ENCODE peak calls at places on chromosomes 3 and 15, in four cellular contexts. One of them, this sample, is unnamed.

GRCh38 chr3:155064920-155065319 is 15.2 kb upstream of the MME start:
- DNase-seq in stomach: no peak
- DNase-seq in GM20000: no peak
- DNase-seq in omental fat pad: no peak
- DNase-seq in this sample: no peak

GRCh38 chr3:197298858-197299854 is 744 bp upstream of the DLG1 start:
- DNase-seq in stomach: peak; percentile 75
- DNase-seq in GM20000: peak; percentile 54
- DNase-seq in omental fat pad: no peak
- DNase-seq in this sample: no peak

GRCh38 chr3:66302288-66302687 is 81.5 kb downstream of the SLC25A26 start:
- DNase-seq in GM20000: peak; percentile 18
- DNase-seq in stomach: no peak
- DNase-seq in omental fat pad: no peak
- DNase-seq in this sample: no peak

GRCh38 chr3:117252208-117252607 is 542.6 kb downstream of the TUSC7 start:
- DNase-seq in stomach: no peak
- DNase-seq in GM20000: no peak
- DNase-seq in omental fat pad: no peak
- DNase-seq in this sample: no peak

GRCh38 chr15:63973212-63974009 is 72.9 kb downstream of the DAPK2 start:
- DNase-seq in omental fat pad: no peak
- DNase-seq in stomach: no peak
- DNase-seq in GM20000: no peak
- DNase-seq in this sample: peak; percentile 29

GRCh38 chr3:127074900-127075360 is 92.0 kb downstream of the PLXNA1 start:
- DNase-seq in omental fat pad: no peak
- DNase-seq in stomach: no peak
- DNase-seq in GM20000: peak; percentile 44
- DNase-seq in this sample: peak; percentile 51

GRCh38 chr3:185549111-185549510 is 3.3 kb downstream of the LIPH start:
- DNase-seq in omental fat pad: no peak
- DNase-seq in stomach: peak; percentile 34
- DNase-seq in GM20000: no peak
- DNase-seq in this sample: no peak

GRCh38 chr3:45991341-45991740 is 4.3 kb downstream of the FYCO1 start:
- DNase-seq in stomach: no peak
- DNase-seq in GM20000: no peak
- DNase-seq in omental fat pad: no peak
- DNase-seq in this sample: no peak

GRCh38 chr3:15636028-15636709 is 34.6 kb downstream of the BTD start:
- DNase-seq in GM20000: no peak
- DNase-seq in stomach: no peak
- DNase-seq in omental fat pad: no peak
- DNase-seq in this sample: no peak

GRCh38 chr3:189664311-189664710 is 33.1 kb downstream of the TP63 start:
- DNase-seq in omental fat pad: peak; percentile 26
- DNase-seq in stomach: no peak
- DNase-seq in GM20000: no peak
- DNase-seq in this sample: no peak

GRCh38 chr3:47825590-47825989 is 22.7 kb downstream of the DHX30 start:
- DNase-seq in stomach: no peak
- DNase-seq in omental fat pad: no peak
- DNase-seq in GM20000: no peak
- DNase-seq in this sample: no peak

GRCh38 chr15:91944334-91944733 is 90.8 kb downstream of the SLCO3A1 start:
- DNase-seq in GM20000: no peak
- DNase-seq in stomach: no peak
- DNase-seq in omental fat pad: no peak
- DNase-seq in this sample: no peak

GRCh38 chr3:77939726-77940125 is 899.8 kb downstream of the ROBO2 start:
- DNase-seq in stomach: no peak
- DNase-seq in omental fat pad: no peak
- DNase-seq in GM20000: no peak
- DNase-seq in this sample: no peak

GRCh38 chr3:69241769-69242168 is 119.4 kb upstream of the LMOD3 start:
- DNase-seq in stomach: no peak
- DNase-seq in GM20000: no peak
- DNase-seq in omental fat pad: no peak
- DNase-seq in this sample: no peak

DNA sequence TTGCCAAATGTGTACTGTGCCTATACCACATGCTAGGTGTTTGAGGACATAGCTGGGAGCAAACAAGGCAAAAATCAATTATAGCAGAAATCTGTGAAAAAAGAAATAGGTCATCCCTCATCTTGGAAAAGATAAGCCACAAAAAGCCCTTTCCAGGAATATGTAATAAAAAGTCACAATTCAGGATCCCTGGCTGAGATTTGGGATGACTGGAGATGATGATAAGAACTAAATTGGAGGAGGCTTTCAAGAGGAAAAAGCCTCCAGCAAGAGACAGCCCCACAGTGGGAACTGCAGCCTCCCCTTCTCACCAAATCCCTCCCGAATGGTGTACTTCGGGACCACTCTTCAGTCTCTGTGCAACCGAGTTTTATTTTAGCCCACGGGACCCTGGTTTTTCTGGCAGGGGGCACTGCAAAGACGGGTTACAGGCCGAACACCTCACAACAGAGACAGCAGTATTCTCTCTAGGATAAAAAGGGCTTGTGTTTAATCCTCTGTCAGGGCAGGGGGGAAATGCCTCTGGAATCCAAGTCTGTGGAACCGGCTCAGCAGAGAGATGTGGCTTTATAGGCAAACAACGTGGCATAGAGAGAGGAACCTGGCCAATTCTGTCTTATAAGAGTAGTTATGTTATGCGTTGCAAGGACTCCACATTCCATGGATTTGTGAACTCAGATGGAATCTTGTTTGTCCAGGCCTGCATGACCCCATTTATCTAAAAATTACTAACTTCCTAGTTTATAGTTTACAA is 1.2 kb upstream of the LMCD1 start:
- DNase-seq in stomach: peak; percentile 44
- DNase-seq in GM20000: no peak
- DNase-seq in omental fat pad: no peak
- DNase-seq in this sample: no peak
- TF ChIP-seq CTCF in stomach: no peak
- TF ChIP-seq CTCF in GM20000: no peak
- TF ChIP-seq CTCF in omental fat pad: no peak
- TF ChIP-seq CTCF in this sample: peak; percentile 46

DNA sequence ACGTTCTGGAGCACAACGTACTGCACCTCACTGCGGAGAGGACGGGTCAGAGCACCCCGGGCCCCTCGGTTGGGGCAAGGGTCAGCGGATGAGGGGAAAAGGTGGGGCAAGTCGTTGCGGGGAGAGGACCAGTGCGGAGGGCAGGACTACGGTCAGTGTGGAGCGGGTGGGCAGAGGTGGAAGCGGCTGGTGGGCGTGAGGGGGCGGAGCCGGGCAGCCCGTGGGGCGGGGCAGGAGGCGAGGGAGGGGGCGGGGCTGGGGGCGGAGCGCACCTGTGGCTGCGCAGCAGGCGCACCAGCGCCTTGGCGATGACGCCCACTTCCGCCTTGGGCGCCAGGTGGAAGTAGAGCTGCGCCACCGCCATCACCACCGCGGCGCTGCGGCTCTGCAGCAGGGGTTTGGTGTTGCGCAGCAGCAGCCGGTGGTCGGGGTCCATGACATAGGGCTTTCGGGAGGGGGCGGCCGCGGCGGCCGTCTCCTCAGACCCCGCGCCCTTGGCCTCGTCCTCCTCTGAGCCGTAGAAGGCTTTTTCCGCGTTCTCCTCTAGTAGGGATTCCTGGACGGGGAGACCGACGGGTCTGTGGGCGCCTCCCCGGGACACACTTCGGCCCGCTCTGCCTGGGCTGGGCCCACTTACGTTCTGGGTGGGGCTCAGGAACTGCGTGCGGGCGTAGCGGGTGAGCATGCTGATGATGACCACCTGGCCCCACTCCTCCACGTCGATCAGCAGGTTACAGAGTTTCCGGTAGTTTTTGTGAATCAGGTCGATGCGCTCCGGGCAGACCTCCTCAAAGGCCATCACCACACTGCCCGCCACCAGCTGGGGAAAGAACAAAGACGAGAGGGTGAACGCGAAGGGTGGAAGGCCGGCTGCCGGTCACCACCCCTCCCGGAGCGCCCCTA is 29.2 kb downstream of the AP3B2 start:
- DNase-seq in stomach: peak; percentile 80
- DNase-seq in GM20000: peak; percentile 87
- DNase-seq in omental fat pad: no peak
- DNase-seq in this sample: no peak
- TF ChIP-seq CTCF in stomach: no peak
- TF ChIP-seq CTCF in GM20000: peak; percentile 15
- TF ChIP-seq CTCF in omental fat pad: no peak
- TF ChIP-seq CTCF in this sample: no peak

GRCh38 chr15:79035111-79035601 is 55.4 kb downstream of the RASGRF1 start:
- DNase-seq in omental fat pad: no peak
- DNase-seq in GM20000: peak; percentile 26
- DNase-seq in stomach: no peak
- DNase-seq in this sample: no peak
- TF ChIP-seq CTCF in omental fat pad: no peak
- TF ChIP-seq CTCF in GM20000: no peak
- TF ChIP-seq CTCF in stomach: no peak
- TF ChIP-seq CTCF in this sample: peak; percentile 57

DNA sequence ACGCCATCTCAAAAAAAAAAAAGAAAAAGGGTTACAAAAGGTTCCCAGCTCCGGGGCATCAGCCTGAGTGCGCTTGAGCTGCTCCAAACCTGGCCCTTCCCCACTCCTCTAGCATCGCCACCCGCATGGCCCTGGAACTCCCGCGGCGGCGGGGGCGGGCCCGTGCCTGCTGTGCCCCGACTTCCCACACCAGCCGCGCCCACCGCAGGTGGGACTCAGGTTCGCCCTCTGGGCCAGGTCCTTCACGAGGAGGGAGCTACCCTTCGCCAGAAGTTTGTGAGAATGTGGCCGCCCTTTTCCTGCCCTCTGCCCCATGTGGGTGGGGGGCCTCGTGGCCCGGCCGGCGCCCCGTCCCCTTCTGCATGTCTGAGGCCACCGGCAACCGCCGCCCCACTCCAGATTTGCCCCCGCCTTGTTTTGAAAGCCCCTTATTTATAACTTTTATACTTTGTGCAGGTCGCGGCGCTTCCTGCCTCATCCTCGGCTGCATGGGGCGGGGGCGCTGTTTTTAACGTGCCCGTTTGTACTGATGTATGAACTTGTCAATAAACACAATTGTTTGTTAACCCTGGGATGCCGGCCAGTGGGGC is 507 bp upstream of the JMJD7 start:
- DNase-seq in stomach: peak; percentile 34
- DNase-seq in GM20000: no peak
- DNase-seq in omental fat pad: no peak
- DNase-seq in this sample: no peak
- TF ChIP-seq CTCF in stomach: no peak
- TF ChIP-seq CTCF in GM20000: no peak
- TF ChIP-seq CTCF in omental fat pad: no peak
- TF ChIP-seq CTCF in this sample: peak; percentile 44

GRCh38 chr3:158539414-158540014 is 31.5 kb upstream of the MLF1 start:
- DNase-seq in omental fat pad: peak; percentile 26
- DNase-seq in stomach: peak; percentile 34
- DNase-seq in GM20000: peak; percentile 9
- DNase-seq in this sample: no peak
- TF ChIP-seq CTCF in omental fat pad: no peak
- TF ChIP-seq CTCF in stomach: peak; percentile 32
- TF ChIP-seq CTCF in GM20000: no peak
- TF ChIP-seq CTCF in this sample: peak; percentile 86

GRCh38 chr15:45133561-45133920 is 3.7 kb downstream of the DUOX1 start:
- DNase-seq in omental fat pad: no peak
- DNase-seq in GM20000: no peak
- DNase-seq in stomach: no peak
- DNase-seq in this sample: no peak

GRCh38 chr15:45132844-45133560 is 3.2 kb downstream of the DUOX1 start:
- DNase-seq in omental fat pad: no peak
- DNase-seq in GM20000: no peak
- DNase-seq in stomach: no peak
- DNase-seq in this sample: no peak

GRCh38 chr15:45136378-45136764 is 6.6 kb downstream of the DUOX1 start:
- DNase-seq in omental fat pad: no peak
- DNase-seq in GM20000: no peak
- DNase-seq in stomach: no peak
- DNase-seq in this sample: no peak

GRCh38 chr15:45134046-45134445 is 4.3 kb downstream of the DUOX1 start:
- DNase-seq in stomach: no peak
- DNase-seq in GM20000: no peak
- DNase-seq in omental fat pad: no peak
- DNase-seq in this sample: no peak

DNA sequence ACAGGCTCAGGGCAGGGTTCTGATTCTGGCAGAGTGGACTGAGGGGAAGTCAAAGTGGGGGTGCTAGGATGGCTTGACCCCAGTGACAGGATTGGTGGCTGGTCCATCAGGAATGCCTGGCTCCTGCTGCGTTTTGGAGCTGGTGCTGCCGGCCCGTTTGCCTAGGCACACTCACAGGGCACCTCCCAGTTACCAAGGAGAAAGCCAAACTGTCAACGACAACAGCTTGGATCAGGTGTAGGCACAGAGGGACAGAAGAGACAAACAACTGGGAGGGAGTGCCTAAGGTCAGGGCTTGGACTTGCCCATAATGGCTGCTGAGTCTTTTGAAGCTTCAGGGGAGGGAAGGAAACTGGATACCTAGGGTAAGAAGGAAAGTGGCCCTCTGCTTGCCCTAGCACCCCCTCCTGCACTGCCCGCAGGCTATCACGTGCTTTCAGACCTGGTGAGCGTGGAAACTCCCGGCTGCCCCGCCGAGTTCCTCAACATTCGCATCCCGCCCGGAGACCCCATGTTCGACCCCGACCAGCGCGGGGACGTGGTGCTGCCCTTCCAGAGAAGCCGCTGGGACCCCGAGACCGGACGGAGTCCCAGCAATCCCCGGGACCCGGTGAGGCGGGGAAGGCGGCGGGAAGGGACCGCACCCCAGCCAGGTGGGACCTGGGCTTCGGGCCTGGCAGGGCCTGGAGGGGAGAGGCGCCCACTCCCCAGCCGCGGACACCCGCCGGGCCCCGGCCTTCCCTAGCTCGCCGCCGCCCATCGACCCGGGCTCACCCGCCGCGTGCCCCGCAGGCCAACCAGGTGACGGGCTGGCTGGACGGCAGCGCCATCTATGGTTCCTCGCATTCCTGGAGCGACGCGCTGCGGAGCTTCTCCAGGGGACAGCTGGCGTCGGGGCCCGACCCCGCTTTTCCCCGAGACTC is 5.1 kb downstream of the DUOX1 start:
- DNase-seq in stomach: peak; percentile 57
- DNase-seq in omental fat pad: no peak
- DNase-seq in GM20000: no peak
- DNase-seq in this sample: no peak
- TF ChIP-seq CTCF in stomach: no peak
- TF ChIP-seq CTCF in omental fat pad: no peak
- TF ChIP-seq CTCF in GM20000: no peak
- TF ChIP-seq CTCF in this sample: peak; percentile 22

GRCh38 chr3:187722206-187722612 is 19.9 kb upstream of the RTP2 start:
- DNase-seq in omental fat pad: no peak
- DNase-seq in GM20000: no peak
- DNase-seq in stomach: no peak
- DNase-seq in this sample: no peak
- TF ChIP-seq CTCF in omental fat pad: no peak
- TF ChIP-seq CTCF in GM20000: no peak
- TF ChIP-seq CTCF in stomach: no peak
- TF ChIP-seq CTCF in this sample: peak; percentile 28

This sample was measured in chondrocyte.